ENCODE peak calls at places on chromosomes 6 and 20, in seven cellular contexts. S is MCF 10A, N is RWPE1, P is skeletal muscle cell, E is tibial nerve, K is body of pancreas, R is AG08396. W is an unnamed sample.

GRCh38 chr6:15479761-15480160 is 183.1 kb downstream of the DTNBP1 start:
- DNase-seq in S (peak), N (peak), P (no peak), E (no peak), K (no peak), R (no peak), W (no peak)

GRCh38 chr6:35299674-35300073 is 2.1 kb downstream of the DEF6 start:
- DNase-seq in S (no peak), N (no peak), P (no peak), E (no peak), K (no peak), R (no peak), W (no peak)

GRCh38 chr6:30818426-30818841 is 65.9 kb upstream of the DDR1 start:
- DNase-seq in S (peak), N (peak), P (peak), E (no peak), K (no peak), R (peak), W (peak)

GRCh38 chr20:41415191-41415590 is 48.6 kb upstream of the EMILIN3 start:
- DNase-seq in S (no peak), N (no peak), P (no peak), E (no peak), K (no peak), R (no peak), W (no peak)

GRCh38 chr20:63025534-63026331 is 19.0 kb upstream of the BHLHE23 start:
- DNase-seq in S (peak), N (peak), P (no peak), E (no peak), K (no peak), R (peak), W (no peak)

GRCh38 chr20:16555754-16556153 is 17.5 kb downstream of the KIF16B start:
- DNase-seq in S (no peak), N (peak), P (no peak), E (no peak), K (no peak), R (no peak), W (no peak)

GRCh38 chr20:34709044-34709835 is 5.1 kb downstream of the TP53INP2 start:
- DNase-seq in S (peak), N (peak), P (peak), E (peak), K (peak), R (peak), W (no peak)

GRCh38 chr6:134373282-134373922 is 55.5 kb upstream of the SGK1 start:
- DNase-seq in S (peak), N (peak), P (peak), E (no peak), K (peak), R (peak), W (peak)

GRCh38 chr20:51972031-51972430 is 169.7 kb upstream of the SALL4 start:
- DNase-seq in S (no peak), N (no peak), P (no peak), E (no peak), K (no peak), R (no peak), W (no peak)

GRCh38 chr20:11234181-11234969 is 560.6 kb upstream of the JAG1 start:
- DNase-seq in S (no peak), N (no peak), P (no peak), E (no peak), K (no peak), R (no peak), W (no peak)

GRCh38 chr20:41344477-41344876 is 3.9 kb downstream of the LPIN3 start:
- DNase-seq in S (no peak), N (no peak), P (no peak), E (no peak), K (peak), R (no peak), W (no peak)